ENCODE peak calls at places on chromosomes 3 and 15, in five cellular contexts. Q, N, R, B and D are unnamed samples.

GRCh38 chr15:51775967-51776816 is 24.8 kb downstream of the TMOD2 start:
- DNase-seq in B (no peak), R (no peak), Q (peak), N (no peak), D (peak)

GRCh38 chr15:87121357-87121756 is 1041.7 kb downstream of the AGBL1 start:
- DNase-seq in B (no peak), N (no peak), R (no peak), Q (no peak), D (peak)

GRCh38 chr15:94229591-94230365 is 1.6 kb upstream of the MCTP2 start:
- DNase-seq in R (no peak), B (no peak), Q (no peak), N (no peak), D (no peak)

GRCh38 chr15:78368671-78369070 is 28.5 kb downstream of the CRABP1 start:
- DNase-seq in N (no peak), Q (no peak), R (no peak), B (no peak), D (peak)

GRCh38 chr3:178385280-178385952 is 150.8 kb upstream of the KCNMB2 start:
- DNase-seq in Q (peak), R (no peak), B (no peak), N (no peak), D (peak)

GRCh38 chr3:11386413-11387155 is 114.4 kb downstream of the ATG7 start:
- DNase-seq in B (peak), Q (no peak), N (no peak), R (no peak), D (no peak)

GRCh38 chr15:38002883-38003477 is 68.5 kb downstream of the TMCO5A start:
- DNase-seq in R (peak), B (no peak), Q (no peak), N (peak), D (peak)

GRCh38 chr15:67149859-67150824 is 84.7 kb downstream of the SMAD3 start:
- DNase-seq in R (peak), N (peak), B (peak), Q (no peak), D (peak)

GRCh38 chr3:122874116-122874515 is 79.2 kb downstream of the SLC49A4 start:
- DNase-seq in R (no peak), Q (no peak), B (no peak), N (no peak), D (no peak)

GRCh38 chr3:24296441-24297205 is 198.0 kb downstream of the THRB start:
- DNase-seq in B (peak), R (no peak), Q (no peak), N (no peak), D (peak)

GRCh38 chr3:66761093-66761780 is 236.9 kb upstream of the KBTBD8 start:
- DNase-seq in Q (no peak), R (no peak), N (no peak), B (no peak), D (no peak)

GRCh38 chr3:27721717-27722564 is at the start of gene EOMES:
- DNase-seq in R (no peak), Q (no peak), N (no peak), B (no peak), D (peak)

GRCh38 chr15:33852570-33852969 is 115.7 kb upstream of the CHRM5 start:
- DNase-seq in R (no peak), B (no peak), N (peak), Q (no peak), D (peak)

GRCh38 chr3:129783470-129783869 is 110.0 kb downstream of the TMCC1 start:
- DNase-seq in B (no peak), R (no peak), N (no peak), Q (no peak), D (peak)

GRCh38 chr15:31457161-31457560 is 130.5 kb downstream of the KLF13 start:
- DNase-seq in B (no peak), Q (no peak), N (no peak), R (no peak), D (peak)

GRCh38 chr3:177312491-177312890 is 115.2 kb upstream of the TBL1XR1 start:
- DNase-seq in Q (no peak), B (no peak), R (no peak), N (no peak), D (no peak)

GRCh38 chr3:151504606-151505005 is 43.7 kb upstream of the IGSF10 start:
- DNase-seq in B (no peak), Q (no peak), R (no peak), N (no peak), D (no peak)

GRCh38 chr3:72036899-72037298 is 252.0 kb upstream of the PROK2 start:
- DNase-seq in B (no peak), N (peak), R (no peak), Q (no peak), D (peak)

GRCh38 chr15:69422336-69422895 is 8.3 kb downstream of the KIF23 start:
- DNase-seq in R (no peak), B (no peak), N (no peak), Q (no peak), D (peak)

GRCh38 chr3:69770219-69770618 is 31.0 kb downstream of the MITF start:
- DNase-seq in Q (no peak), B (no peak), R (no peak), N (no peak), D (peak)

GRCh38 chr3:124203292-124203691 is 211.4 kb upstream of the ROPN1 start:
- DNase-seq in N (no peak), Q (no peak), R (no peak), B (no peak), D (no peak)

GRCh38 chr3:150147776-150148175 is 177.1 kb upstream of the PFN2 start:
- DNase-seq in N (peak), R (no peak), Q (no peak), B (no peak), D (peak)

GRCh38 chr15:41511331-41512077 is 2.1 kb downstream of the LTK start:
- DNase-seq in R (no peak), Q (no peak), B (no peak), N (no peak), D (no peak)

GRCh38 chr15:69668049-69668705 is 215.6 kb downstream of the RPLP1 start:
- DNase-seq in Q (no peak), N (no peak), R (no peak), B (no peak), D (no peak)

GRCh38 chr3:122080188-122080587 is 25.0 kb downstream of the CD86 start:
- DNase-seq in R (no peak), Q (no peak), B (no peak), N (no peak), D (no peak)

GRCh38 chr3:127915115-127915936 is at the start of gene KBTBD12:
- DNase-seq in R (no peak), B (peak), Q (peak), N (no peak), D (no peak)

GRCh38 chr3:140128217-140129137 is 193.5 kb downstream of the CLSTN2 start:
- DNase-seq in Q (no peak), R (no peak), N (no peak), B (no peak), D (peak)

GRCh38 chr15:62752687-62753517 is 289.6 kb upstream of the TPM1 start:
- DNase-seq in B (no peak), Q (no peak), N (no peak), R (no peak), D (peak)

GRCh38 chr3:132311860-132312259 is 5.3 kb upstream of the ACP3 start:
- DNase-seq in R (no peak), Q (no peak), N (peak), B (no peak), D (no peak)

GRCh38 chr15:31905054-31905453 is 125.3 kb upstream of the CHRNA7 start:
- DNase-seq in Q (no peak), R (no peak), N (no peak), B (no peak), D (no peak)

GRCh38 chr15:87672309-87672897 is 584.1 kb downstream of the NTRK3 start:
- DNase-seq in Q (peak), B (no peak), N (no peak), R (no peak), D (peak)

GRCh38 chr15:38190501-38190900 is 62.1 kb upstream of the SPRED1 start:
- DNase-seq in Q (no peak), R (no peak), B (no peak), N (no peak), D (no peak)

GRCh38 chr3:94167796-94168195 is 104.9 kb downstream of the NSUN3 start:
- DNase-seq in B (no peak), R (peak), N (no peak), Q (no peak), D (no peak)

GRCh38 chr3:190546881-190547510 is 33.1 kb downstream of the IL1RAP start:
- DNase-seq in R (no peak), Q (no peak), N (no peak), B (no peak), D (no peak)